ENCODE peak calls at places on chromosomes 13 and 19, in nine cellular contexts. B, U, T, P, A, R, Z, M and G are unnamed samples.

GRCh38 chr19:41940443-41941409 is 12.5 kb upstream of the ERFL start:
- DNase-seq in A (peak; percentile 36), R (peak; percentile 69), B (no peak), U (no peak), P (no peak), T (no peak), Z (peak; percentile 52), M (no peak), G (no peak)

GRCh38 chr13:91111476-91112190 is 235.9 kb upstream of the MIR17HG start:
- DNase-seq in M (no peak), Z (no peak), A (no peak), U (peak; percentile 20), P (no peak), B (no peak), T (no peak), R (no peak), G (no peak)

GRCh38 chr19:56136362-56136761 is 4.7 kb upstream of the ZNF444 start:
- DNase-seq in U (peak; percentile 35), B (no peak), Z (no peak), T (no peak), A (no peak), P (no peak), R (no peak), M (no peak), G (no peak)

GRCh38 chr13:48437381-48437780 is 24.5 kb upstream of the LPAR6 start:
- DNase-seq in R (no peak), M (no peak), A (no peak), U (no peak), T (peak; percentile 45), B (no peak), P (no peak), Z (no peak), G (no peak)

GRCh38 chr19:1239796-1240737 is 1.5 kb upstream of the ATP5F1D start:
- DNase-seq in U (peak; percentile 97), M (peak; percentile 93), T (peak; percentile 92), B (peak; percentile 98), Z (peak; percentile 97), A (peak; percentile 91), R (peak; percentile 98), P (peak; percentile 80), G (peak; percentile 98)

GRCh38 chr19:46015961-46016425 is 6.9 kb downstream of the PGLYRP1 start:
- DNase-seq in R (peak; percentile 61), Z (peak; percentile 30), M (no peak), A (no peak), T (no peak), P (no peak), U (peak; percentile 68), B (no peak), G (no peak)

GRCh38 chr19:37975071-37975470 is 68.1 kb downstream of the SIPA1L3 start:
- DNase-seq in T (no peak), R (no peak), Z (no peak), U (no peak), P (no peak), A (no peak), M (no peak), B (no peak), G (no peak)

GRCh38 chr13:30193279-30194234 is 113.8 kb downstream of the KATNAL1 start:
- DNase-seq in M (no peak), A (no peak), R (no peak), P (no peak), U (no peak), T (no peak), Z (no peak), B (peak; percentile 63), G (no peak)

GRCh38 chr19:6020166-6020967 is 42.4 kb upstream of the RANBP3 start:
- DNase-seq in M (no peak), P (peak; percentile 64), T (no peak), R (peak; percentile 8), Z (no peak), U (no peak), A (no peak), B (no peak), G (no peak)

DNA sequence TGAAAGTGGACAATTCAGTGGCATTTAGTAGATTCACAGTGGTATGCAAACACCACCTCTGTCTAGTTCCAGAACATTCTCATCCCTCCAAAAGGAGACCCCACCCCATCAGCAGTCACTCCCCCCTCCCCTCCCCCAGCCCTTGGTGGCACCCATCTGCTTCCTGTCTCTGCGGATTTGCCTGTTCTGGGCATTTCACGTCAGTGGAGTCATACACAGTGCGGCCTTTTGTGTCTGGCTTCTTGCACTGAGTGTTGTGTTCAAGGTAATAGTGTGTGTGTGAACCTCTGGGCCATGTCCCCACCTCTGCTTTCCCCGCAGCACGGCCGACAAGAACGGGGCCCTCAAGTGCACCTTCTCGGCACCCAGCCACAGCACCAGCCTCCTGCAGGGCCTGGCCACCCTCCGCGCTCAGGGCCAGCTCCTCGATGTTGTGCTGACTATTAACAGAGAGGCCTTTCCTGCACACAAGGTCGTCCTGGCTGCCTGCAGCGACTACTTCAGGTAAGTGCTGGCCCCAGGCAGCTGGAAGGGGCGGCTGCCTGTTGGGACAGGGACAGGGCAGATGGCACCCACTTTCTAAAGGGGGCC is 19.4 kb upstream of the CRTC1 start:
- DNase-seq in A (no peak), M (no peak), P (no peak), Z (no peak), R (no peak), U (no peak), B (no peak), T (no peak), G (no peak)
- H4K20me1 ChIP-seq in A (peaks cover 14% of the 10 kb centered on the region), M (peaks cover 51% of the 10 kb centered on the region), P (no peaks in the 10 kb centered on the region), Z (no peaks in the 10 kb centered on the region), R (no peaks in the 10 kb centered on the region), U (peaks cover 45% of the 10 kb centered on the region), B (peaks cover 10% of the 10 kb centered on the region), T (peaks cover 5% of the 10 kb centered on the region), G (no peaks in the 10 kb centered on the region)

GRCh38 chr13:99220199-99220931 is 19.7 kb downstream of the UBAC2 start:
- DNase-seq in M (peak; percentile 68), Z (no peak), A (no peak), T (no peak), U (no peak), P (no peak), R (no peak), B (peak; percentile 66), G (no peak)

GRCh38 chr13:99217461-99218101 is 16.9 kb downstream of the UBAC2 start:
- DNase-seq in U (no peak), Z (no peak), M (peak; percentile 58), R (no peak), A (no peak), T (no peak), P (no peak), B (no peak), G (no peak)

GRCh38 chr13:99218545-99218944 is 17.9 kb downstream of the UBAC2 start:
- DNase-seq in R (no peak), A (no peak), P (no peak), U (peak; percentile 21), T (peak; percentile 31), M (no peak), Z (no peak), B (no peak), G (no peak)

GRCh38 chr13:99218969-99219368 is 18.3 kb downstream of the UBAC2 start:
- DNase-seq in P (no peak), T (no peak), M (peak; percentile 62), R (no peak), B (no peak), U (no peak), A (no peak), Z (no peak), G (no peak)

DNA sequence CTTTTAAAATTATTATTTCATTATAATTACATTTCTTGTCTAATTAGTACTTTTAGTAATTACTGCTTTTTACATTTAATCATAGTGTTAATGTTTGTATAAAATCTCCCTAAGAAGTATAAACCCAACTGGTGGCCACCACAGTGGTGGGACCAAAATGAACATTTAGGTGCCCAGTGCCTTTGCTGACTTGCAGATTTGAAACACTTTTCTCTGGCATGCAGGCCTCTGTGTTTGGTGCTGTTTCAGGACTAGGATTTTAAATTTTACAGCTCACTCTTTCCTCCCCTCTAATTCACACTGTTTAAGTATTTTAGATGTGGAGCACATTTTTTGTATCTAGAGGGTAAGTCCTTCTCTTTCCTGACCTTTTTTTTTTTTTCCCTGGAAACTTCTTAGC is 17.5 kb downstream of the UBAC2 start:
- DNase-seq in T (no peak), B (no peak), A (no peak), M (no peak), Z (no peak), P (no peak), R (no peak), U (no peak), G (no peak)
- H3K4me1 ChIP-seq in T (peaks cover 6% of the 10 kb centered on the region), B (peaks cover 99% of the 10 kb centered on the region), A (peaks cover 9% of the 10 kb centered on the region), M (peaks cover 85% of the 10 kb centered on the region), Z (no peaks in the 10 kb centered on the region), P (no peaks in the 10 kb centered on the region), R (no peaks in the 10 kb centered on the region), U (peaks cover 31% of the 10 kb centered on the region), G (peaks cover 4% of the 10 kb centered on the region)

GRCh38 chr13:39197645-39198007 is 159.4 kb downstream of the NHLRC3 start:
- DNase-seq in B (no peak), A (no peak), P (no peak), R (no peak), Z (no peak), M (no peak), T (no peak), U (no peak), G (no peak)
- H3K27ac ChIP-seq in B (no peak overlapping the region), A (no peak overlapping the region), P (no peak overlapping the region), R (no peak overlapping the region), Z (no peak overlapping the region), M (no peak overlapping the region), T (no peak overlapping the region), U (no peak overlapping the region), G (no peak overlapping the region)

DNA sequence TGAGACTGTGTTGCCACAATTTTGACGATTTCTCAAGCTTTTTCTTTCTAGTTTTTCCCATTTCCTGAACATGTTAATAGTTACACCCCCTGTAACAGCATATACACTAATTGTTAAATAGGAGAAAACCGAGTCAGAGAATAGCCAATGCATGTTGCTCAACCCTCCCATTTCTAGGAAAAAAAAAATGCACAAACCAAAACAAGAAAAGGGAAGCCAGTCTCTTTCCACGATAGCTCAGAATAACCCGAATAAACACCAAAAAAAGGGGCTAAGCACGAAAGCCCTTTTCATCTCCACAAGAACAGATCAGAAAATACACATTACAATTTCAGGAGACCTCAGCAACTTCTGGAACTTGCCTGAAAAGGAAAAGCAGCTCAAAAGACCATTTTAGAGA is 16.3 kb downstream of the LATS2 start:
- DNase-seq in A (no peak), P (no peak), R (no peak), Z (no peak), U (no peak), M (no peak), T (no peak), B (no peak), G (no peak)
- H4K20me1 ChIP-seq in A (no peaks in the 10 kb centered on the region), P (peaks cover 10% of the 10 kb centered on the region), R (peaks cover 95% of the 10 kb centered on the region), Z (peaks cover 57% of the 10 kb centered on the region), U (peaks cover 98% of the 10 kb centered on the region), M (no peaks in the 10 kb centered on the region), T (peaks cover 96% of the 10 kb centered on the region), B (no peaks in the 10 kb centered on the region), G (peaks cover 74% of the 10 kb centered on the region)

GRCh38 chr13:27919934-27920676 is at the start of gene PDX1:
- DNase-seq in Z (peak; percentile 28), U (peak; percentile 82), B (no peak), M (no peak), R (peak; percentile 70), T (no peak), P (peak; percentile 37), A (no peak), G (peak; percentile 77)
- H3K4me1 ChIP-seq in Z (no peaks in the 10 kb centered on the region), U (peaks cover 23% of the 10 kb centered on the region), B (no peaks in the 10 kb centered on the region), M (peaks cover 13% of the 10 kb centered on the region), R (no peaks in the 10 kb centered on the region), T (peaks cover 3% of the 10 kb centered on the region), P (peaks cover 10% of the 10 kb centered on the region), A (peaks cover 9% of the 10 kb centered on the region), G (peaks cover 19% of the 10 kb centered on the region)